ENCODE peak calls at places on chromosomes 4 and X, in six cellular contexts. One of them, this sample, is unnamed.

GRCh38 chrX:36867143-36867542 is 141.0 kb upstream of the FAM47C start:
- DNase-seq in AG10803: peak
- DNase-seq in OCI-LY7: peak
- DNase-seq in left lung: no peak
- DNase-seq in GM12865: peak
- DNase-seq in MM.1S: peak
- DNase-seq in this sample: peak

GRCh38 chr4:101355246-101355645 is 7.9 kb upstream of the PPP3CA start:
- DNase-seq in MM.1S: peak
- DNase-seq in GM12865: peak
- DNase-seq in OCI-LY7: peak
- DNase-seq in AG10803: no peak
- DNase-seq in left lung: no peak
- DNase-seq in this sample: no peak

GRCh38 chr4:56786955-56787354 is 34.5 kb downstream of the SPINK2 start:
- DNase-seq in MM.1S: no peak
- DNase-seq in GM12865: no peak
- DNase-seq in AG10803: peak
- DNase-seq in left lung: no peak
- DNase-seq in OCI-LY7: no peak
- DNase-seq in this sample: peak

GRCh38 chr4:138788857-138789256 is 226.7 kb upstream of the NOCT start:
- DNase-seq in OCI-LY7: no peak
- DNase-seq in left lung: no peak
- DNase-seq in AG10803: no peak
- DNase-seq in GM12865: no peak
- DNase-seq in MM.1S: no peak
- DNase-seq in this sample: no peak

GRCh38 chr4:10007436-10007740 is 13.9 kb downstream of the SLC2A9 start:
- DNase-seq in OCI-LY7: no peak
- DNase-seq in left lung: no peak
- DNase-seq in GM12865: peak
- DNase-seq in AG10803: no peak
- DNase-seq in MM.1S: no peak
- DNase-seq in this sample: no peak

GRCh38 chrX:133600536-133600935 is 185.2 kb upstream of the GPC4 start:
- DNase-seq in MM.1S: no peak
- DNase-seq in AG10803: no peak
- DNase-seq in GM12865: no peak
- DNase-seq in OCI-LY7: no peak
- DNase-seq in left lung: no peak
- DNase-seq in this sample: no peak

GRCh38 chrX:21735038-21735752 is 22.7 kb downstream of the SMPX start:
- DNase-seq in left lung: no peak
- DNase-seq in GM12865: no peak
- DNase-seq in AG10803: peak
- DNase-seq in OCI-LY7: no peak
- DNase-seq in MM.1S: no peak
- DNase-seq in this sample: no peak

GRCh38 chr4:104017213-104017612 is 297.4 kb upstream of the TACR3 start:
- DNase-seq in OCI-LY7: no peak
- DNase-seq in GM12865: no peak
- DNase-seq in MM.1S: no peak
- DNase-seq in left lung: no peak
- DNase-seq in AG10803: no peak
- DNase-seq in this sample: no peak

GRCh38 chr4:32768664-32769389 is 2048.7 kb downstream of the PCDH7 start:
- DNase-seq in OCI-LY7: no peak
- DNase-seq in MM.1S: no peak
- DNase-seq in GM12865: no peak
- DNase-seq in AG10803: no peak
- DNase-seq in left lung: no peak
- DNase-seq in this sample: no peak

GRCh38 chr4:75699299-75699698 is 25.1 kb upstream of the USO1 start:
- DNase-seq in left lung: no peak
- DNase-seq in AG10803: no peak
- DNase-seq in MM.1S: no peak
- DNase-seq in OCI-LY7: no peak
- DNase-seq in GM12865: no peak
- DNase-seq in this sample: peak

GRCh38 chr4:95572304-95572991 is 23.7 kb upstream of the UNC5C start:
- DNase-seq in AG10803: no peak
- DNase-seq in left lung: peak
- DNase-seq in GM12865: no peak
- DNase-seq in MM.1S: no peak
- DNase-seq in OCI-LY7: no peak
- DNase-seq in this sample: no peak

GRCh38 chr4:74038161-74039064 is at the start of gene CXCL3:
- DNase-seq in GM12865: peak
- DNase-seq in left lung: peak
- DNase-seq in OCI-LY7: no peak
- DNase-seq in AG10803: peak
- DNase-seq in MM.1S: no peak
- DNase-seq in this sample: peak

GRCh38 chr4:61493041-61493440 is 292.9 kb downstream of the ADGRL3 start:
- DNase-seq in AG10803: no peak
- DNase-seq in GM12865: no peak
- DNase-seq in OCI-LY7: no peak
- DNase-seq in MM.1S: no peak
- DNase-seq in left lung: no peak
- DNase-seq in this sample: no peak

GRCh38 chr4:1626151-1626550 is 58.0 kb downstream of the FAM53A start:
- DNase-seq in MM.1S: no peak
- DNase-seq in OCI-LY7: no peak
- DNase-seq in GM12865: no peak
- DNase-seq in AG10803: no peak
- DNase-seq in left lung: peak
- DNase-seq in this sample: no peak

GRCh38 chr4:73676881-73677323 is 56.7 kb upstream of the RASSF6 start:
- DNase-seq in GM12865: no peak
- DNase-seq in left lung: no peak
- DNase-seq in MM.1S: no peak
- DNase-seq in AG10803: no peak
- DNase-seq in OCI-LY7: peak
- DNase-seq in this sample: no peak

GRCh38 chrX:129731228-129731627 is 7.6 kb upstream of the XPNPEP2 start:
- DNase-seq in GM12865: no peak
- DNase-seq in AG10803: no peak
- DNase-seq in OCI-LY7: no peak
- DNase-seq in left lung: no peak
- DNase-seq in MM.1S: no peak
- DNase-seq in this sample: no peak

GRCh38 chr4:87540176-87541058 is 11.2 kb upstream of the SPARCL1 start:
- DNase-seq in left lung: no peak
- DNase-seq in GM12865: no peak
- DNase-seq in OCI-LY7: no peak
- DNase-seq in AG10803: peak
- DNase-seq in MM.1S: no peak
- DNase-seq in this sample: no peak

GRCh38 chrX:123590842-123591491 is 141.9 kb downstream of the THOC2 start:
- DNase-seq in MM.1S: peak
- DNase-seq in left lung: no peak
- DNase-seq in AG10803: peak
- DNase-seq in GM12865: peak
- DNase-seq in OCI-LY7: no peak
- DNase-seq in this sample: no peak

GRCh38 chr4:140893939-140894338 is 137.8 kb upstream of the TBC1D9 start:
- DNase-seq in GM12865: no peak
- DNase-seq in MM.1S: no peak
- DNase-seq in AG10803: peak
- DNase-seq in OCI-LY7: no peak
- DNase-seq in left lung: no peak
- DNase-seq in this sample: no peak

GRCh38 chrX:83145910-83146309 is 362.2 kb upstream of the POU3F4 start:
- DNase-seq in MM.1S: no peak
- DNase-seq in OCI-LY7: no peak
- DNase-seq in AG10803: no peak
- DNase-seq in left lung: no peak
- DNase-seq in GM12865: no peak
- DNase-seq in this sample: no peak

GRCh38 chr4:74661427-74662171 is 132.7 kb downstream of the BTC start:
- DNase-seq in AG10803: peak
- DNase-seq in OCI-LY7: no peak
- DNase-seq in GM12865: no peak
- DNase-seq in left lung: no peak
- DNase-seq in MM.1S: no peak
- DNase-seq in this sample: no peak

GRCh38 chr4:109576462-109576861 is 16.4 kb downstream of the MCUB start:
- DNase-seq in GM12865: no peak
- DNase-seq in AG10803: no peak
- DNase-seq in MM.1S: no peak
- DNase-seq in OCI-LY7: no peak
- DNase-seq in left lung: no peak
- DNase-seq in this sample: no peak

GRCh38 chrX:27976284-27976683 is 5.0 kb downstream of the DCAF8L1 start:
- DNase-seq in GM12865: no peak
- DNase-seq in AG10803: no peak
- DNase-seq in OCI-LY7: no peak
- DNase-seq in MM.1S: no peak
- DNase-seq in left lung: no peak
- DNase-seq in this sample: no peak

GRCh38 chr4:1579834-1580686 is 104.1 kb downstream of the FAM53A start:
- DNase-seq in MM.1S: no peak
- DNase-seq in GM12865: no peak
- DNase-seq in left lung: peak
- DNase-seq in AG10803: no peak
- DNase-seq in OCI-LY7: peak
- DNase-seq in this sample: peak

GRCh38 chr4:25927361-25928040 is 13.5 kb downstream of the SMIM20 start:
- DNase-seq in OCI-LY7: no peak
- DNase-seq in left lung: no peak
- DNase-seq in GM12865: no peak
- DNase-seq in AG10803: no peak
- DNase-seq in MM.1S: no peak
- DNase-seq in this sample: no peak

GRCh38 chr4:23789765-23790164 is 100.1 kb downstream of the PPARGC1A start:
- DNase-seq in GM12865: no peak
- DNase-seq in MM.1S: no peak
- DNase-seq in left lung: no peak
- DNase-seq in OCI-LY7: no peak
- DNase-seq in AG10803: peak
- DNase-seq in this sample: no peak

GRCh38 chrX:44514272-44514671 is 28.4 kb downstream of the FUNDC1 start:
- DNase-seq in MM.1S: no peak
- DNase-seq in GM12865: no peak
- DNase-seq in AG10803: no peak
- DNase-seq in left lung: no peak
- DNase-seq in OCI-LY7: no peak
- DNase-seq in this sample: no peak

GRCh38 chr4:90442619-90443018 is 315.4 kb downstream of the CCSER1 start:
- DNase-seq in MM.1S: no peak
- DNase-seq in GM12865: no peak
- DNase-seq in left lung: no peak
- DNase-seq in AG10803: no peak
- DNase-seq in OCI-LY7: no peak
- DNase-seq in this sample: no peak

GRCh38 chr4:66062044-66062443 is 391.8 kb upstream of the EPHA5 start:
- DNase-seq in left lung: no peak
- DNase-seq in MM.1S: no peak
- DNase-seq in GM12865: no peak
- DNase-seq in OCI-LY7: no peak
- DNase-seq in AG10803: peak
- DNase-seq in this sample: no peak

GRCh38 chr4:6444587-6444986 is 27.8 kb downstream of the PPP2R2C start:
- DNase-seq in OCI-LY7: no peak
- DNase-seq in left lung: no peak
- DNase-seq in MM.1S: no peak
- DNase-seq in GM12865: no peak
- DNase-seq in AG10803: no peak
- DNase-seq in this sample: no peak

GRCh38 chr4:67746797-67747495 is 7.2 kb downstream of the GNRHR start:
- DNase-seq in AG10803: peak
- DNase-seq in GM12865: peak
- DNase-seq in left lung: no peak
- DNase-seq in OCI-LY7: peak
- DNase-seq in MM.1S: peak
- DNase-seq in this sample: peak

GRCh38 chr4:112510468-112511293 is 5.3 kb downstream of the NEUROG2 start:
- DNase-seq in OCI-LY7: no peak
- DNase-seq in GM12865: no peak
- DNase-seq in MM.1S: no peak
- DNase-seq in left lung: peak
- DNase-seq in AG10803: no peak
- DNase-seq in this sample: peak
- H3K4me3 ChIP-seq in OCI-LY7: no peak
- H3K4me3 ChIP-seq in GM12865: peak
- H3K4me3 ChIP-seq in MM.1S: no peak
- H3K4me3 ChIP-seq in left lung: no peak
- H3K4me3 ChIP-seq in AG10803: peak
- H3K4me3 ChIP-seq in this sample: peak

GRCh38 chr4:63563288-63564014 is 845.8 kb downstream of the TECRL start:
- DNase-seq in left lung: no peak
- DNase-seq in AG10803: no peak
- DNase-seq in OCI-LY7: no peak
- DNase-seq in GM12865: no peak
- DNase-seq in MM.1S: peak
- DNase-seq in this sample: peak
- TF ChIP-seq CTCF in left lung: no peak
- TF ChIP-seq CTCF in AG10803: no peak
- TF ChIP-seq CTCF in OCI-LY7: no peak
- TF ChIP-seq CTCF in GM12865: no peak
- TF ChIP-seq CTCF in MM.1S: peak
- TF ChIP-seq CTCF in this sample: peak

GRCh38 chr4:165210566-165210965 is 3.2 kb downstream of the KLHL2 start:
- DNase-seq in OCI-LY7: no peak
- DNase-seq in AG10803: no peak
- DNase-seq in left lung: no peak
- DNase-seq in MM.1S: no peak
- DNase-seq in GM12865: no peak
- DNase-seq in this sample: no peak
- H3K4me3 ChIP-seq in OCI-LY7: no peak
- H3K4me3 ChIP-seq in AG10803: no peak
- H3K4me3 ChIP-seq in left lung: no peak
- H3K4me3 ChIP-seq in MM.1S: no peak
- H3K4me3 ChIP-seq in GM12865: no peak
- H3K4me3 ChIP-seq in this sample: no peak

GRCh38 chrX:2360731-2361130 is 140.0 kb downstream of the DHRSX start:
- DNase-seq in AG10803: no peak
- DNase-seq in OCI-LY7: no peak
- DNase-seq in left lung: no peak
- DNase-seq in MM.1S: no peak
- DNase-seq in GM12865: no peak
- DNase-seq in this sample: no peak
- TF ChIP-seq CTCF in AG10803: no peak
- TF ChIP-seq CTCF in OCI-LY7: no peak
- TF ChIP-seq CTCF in left lung: no peak
- TF ChIP-seq CTCF in MM.1S: no peak
- TF ChIP-seq CTCF in GM12865: no peak
- TF ChIP-seq CTCF in this sample: no peak

DNA sequence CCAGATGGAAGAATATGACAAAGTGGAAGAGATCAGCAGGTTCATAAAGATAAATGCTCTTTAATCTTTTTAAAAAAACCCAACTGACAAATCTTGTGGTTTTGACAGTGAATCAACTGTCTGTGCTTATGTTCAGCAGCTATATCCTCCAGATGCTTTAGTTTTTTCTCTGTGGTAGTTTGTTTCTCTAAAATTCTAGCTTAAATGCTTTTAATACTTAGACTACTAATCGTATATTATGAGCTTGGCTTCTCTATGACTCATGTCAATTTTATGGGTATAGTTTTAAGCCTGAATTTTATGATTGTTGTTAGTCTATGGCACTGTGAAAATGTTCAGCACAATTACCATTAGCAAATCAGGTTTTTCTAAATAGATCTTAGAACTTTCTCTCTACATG is 13.0 kb downstream of the HHIP start:
- DNase-seq in left lung: no peak
- DNase-seq in OCI-LY7: no peak
- DNase-seq in MM.1S: no peak
- DNase-seq in AG10803: no peak
- DNase-seq in GM12865: no peak
- DNase-seq in this sample: no peak
- H3K4me3 ChIP-seq in left lung: no peak
- H3K4me3 ChIP-seq in OCI-LY7: no peak
- H3K4me3 ChIP-seq in MM.1S: no peak
- H3K4me3 ChIP-seq in AG10803: no peak
- H3K4me3 ChIP-seq in GM12865: no peak
- H3K4me3 ChIP-seq in this sample: no peak